ENCODE peak calls at places on chromosomes 16 and 17, in nine cellular contexts. One of them, this sample, is unnamed.

GRCh38 chr17:18185391-18185790 is 1.8 kb downstream of the ALKBH5 start:
- DNase-seq in endothelial cell: no peak
- DNase-seq in cardiac fibroblast: peak; percentile 42
- DNase-seq in BJ: no peak
- DNase-seq in psoas muscle: no peak
- DNase-seq in cardiac muscle cell: peak; percentile 56
- DNase-seq in AG04450: no peak
- DNase-seq in nephron progenitor cell: no peak
- DNase-seq in NB4: peak; percentile 34
- DNase-seq in this sample: no peak

GRCh38 chr16:57745768-57746167 is 10.2 kb downstream of the KATNB1 start:
- DNase-seq in nephron progenitor cell: no peak
- DNase-seq in BJ: no peak
- DNase-seq in NB4: no peak
- DNase-seq in cardiac muscle cell: no peak
- DNase-seq in endothelial cell: no peak
- DNase-seq in AG04450: no peak
- DNase-seq in psoas muscle: no peak
- DNase-seq in cardiac fibroblast: no peak
- DNase-seq in this sample: no peak

GRCh38 chr17:17141860-17142552 is 64.1 kb downstream of the PLD6 start:
- DNase-seq in BJ: no peak
- DNase-seq in endothelial cell: peak; percentile 78
- DNase-seq in NB4: peak; percentile 37
- DNase-seq in AG04450: no peak
- DNase-seq in cardiac muscle cell: peak; percentile 71
- DNase-seq in nephron progenitor cell: peak; percentile 70
- DNase-seq in psoas muscle: peak; percentile 77
- DNase-seq in cardiac fibroblast: peak; percentile 63
- DNase-seq in this sample: no peak

GRCh38 chr16:4660454-4661007 is 32.8 kb upstream of the NUDT16L1 start:
- DNase-seq in BJ: no peak
- DNase-seq in cardiac fibroblast: peak; percentile 66
- DNase-seq in AG04450: no peak
- DNase-seq in nephron progenitor cell: peak; percentile 58
- DNase-seq in psoas muscle: no peak
- DNase-seq in endothelial cell: no peak
- DNase-seq in NB4: no peak
- DNase-seq in cardiac muscle cell: peak; percentile 64
- DNase-seq in this sample: no peak

GRCh38 chr17:21677911-21678310 is 14.4 kb upstream of the KCNJ18 start:
- DNase-seq in NB4: no peak
- DNase-seq in psoas muscle: no peak
- DNase-seq in BJ: no peak
- DNase-seq in cardiac fibroblast: no peak
- DNase-seq in AG04450: no peak
- DNase-seq in nephron progenitor cell: no peak
- DNase-seq in endothelial cell: no peak
- DNase-seq in cardiac muscle cell: no peak
- DNase-seq in this sample: no peak

GRCh38 chr17:57747221-57748017 is 2.3 kb upstream of the CCDC182 start:
- DNase-seq in cardiac muscle cell: peak; percentile 78
- DNase-seq in cardiac fibroblast: peak; percentile 77
- DNase-seq in nephron progenitor cell: no peak
- DNase-seq in AG04450: peak; percentile 33
- DNase-seq in NB4: peak; percentile 80
- DNase-seq in BJ: peak; percentile 9
- DNase-seq in endothelial cell: peak; percentile 28
- DNase-seq in psoas muscle: no peak
- DNase-seq in this sample: no peak

GRCh38 chr17:60392845-60393702 is 1.1 kb upstream of the USP32 start:
- DNase-seq in endothelial cell: peak; percentile 5
- DNase-seq in cardiac fibroblast: peak; percentile 75
- DNase-seq in AG04450: no peak
- DNase-seq in BJ: no peak
- DNase-seq in cardiac muscle cell: peak; percentile 80
- DNase-seq in nephron progenitor cell: no peak
- DNase-seq in psoas muscle: no peak
- DNase-seq in NB4: peak; percentile 90
- DNase-seq in this sample: no peak

GRCh38 chr17:45243750-45244149 is 18.1 kb downstream of the SPATA32 start:
- DNase-seq in BJ: no peak
- DNase-seq in psoas muscle: no peak
- DNase-seq in AG04450: no peak
- DNase-seq in cardiac muscle cell: no peak
- DNase-seq in endothelial cell: no peak
- DNase-seq in cardiac fibroblast: no peak
- DNase-seq in NB4: no peak
- DNase-seq in nephron progenitor cell: no peak
- DNase-seq in this sample: no peak

GRCh38 chr17:62075308-62075815 is 10.3 kb upstream of the MED13 start:
- DNase-seq in psoas muscle: no peak
- DNase-seq in cardiac fibroblast: no peak
- DNase-seq in BJ: no peak
- DNase-seq in cardiac muscle cell: peak; percentile 32
- DNase-seq in AG04450: no peak
- DNase-seq in endothelial cell: no peak
- DNase-seq in nephron progenitor cell: no peak
- DNase-seq in NB4: no peak
- DNase-seq in this sample: no peak

GRCh38 chr16:26762596-26762995 is 304.1 kb upstream of the C16orf82 start:
- DNase-seq in cardiac muscle cell: no peak
- DNase-seq in NB4: no peak
- DNase-seq in nephron progenitor cell: peak; percentile 15
- DNase-seq in endothelial cell: no peak
- DNase-seq in BJ: no peak
- DNase-seq in AG04450: no peak
- DNase-seq in psoas muscle: no peak
- DNase-seq in cardiac fibroblast: no peak
- DNase-seq in this sample: no peak

GRCh38 chr17:8976638-8977037 is 11.1 kb upstream of the PIK3R5 start:
- DNase-seq in NB4: no peak
- DNase-seq in psoas muscle: no peak
- DNase-seq in nephron progenitor cell: no peak
- DNase-seq in BJ: no peak
- DNase-seq in AG04450: no peak
- DNase-seq in endothelial cell: no peak
- DNase-seq in cardiac fibroblast: no peak
- DNase-seq in cardiac muscle cell: no peak
- DNase-seq in this sample: no peak

GRCh38 chr17:1438593-1439083 is 17.4 kb downstream of the CRK start:
- DNase-seq in AG04450: peak; percentile 67
- DNase-seq in BJ: no peak
- DNase-seq in NB4: no peak
- DNase-seq in cardiac muscle cell: peak; percentile 55
- DNase-seq in nephron progenitor cell: no peak
- DNase-seq in cardiac fibroblast: peak; percentile 81
- DNase-seq in psoas muscle: no peak
- DNase-seq in endothelial cell: no peak
- DNase-seq in this sample: no peak

GRCh38 chr16:50263940-50264929 is 2.1 kb upstream of the ADCY7 start:
- DNase-seq in cardiac fibroblast: peak; percentile 53
- DNase-seq in cardiac muscle cell: peak; percentile 38
- DNase-seq in BJ: no peak
- DNase-seq in nephron progenitor cell: no peak
- DNase-seq in endothelial cell: no peak
- DNase-seq in NB4: peak; percentile 69
- DNase-seq in psoas muscle: no peak
- DNase-seq in AG04450: peak; percentile 8
- DNase-seq in this sample: no peak

GRCh38 chr17:78557598-78558039 is 19.6 kb downstream of the DNAH17 start:
- DNase-seq in AG04450: no peak
- DNase-seq in NB4: peak; percentile 45
- DNase-seq in endothelial cell: no peak
- DNase-seq in BJ: peak; percentile 26
- DNase-seq in nephron progenitor cell: no peak
- DNase-seq in psoas muscle: no peak
- DNase-seq in cardiac muscle cell: peak; percentile 60
- DNase-seq in cardiac fibroblast: peak; percentile 85
- DNase-seq in this sample: no peak

GRCh38 chr16:54208262-54208661 is 78.3 kb downstream of the IRX3 start:
- DNase-seq in AG04450: no peak
- DNase-seq in cardiac fibroblast: peak; percentile 33
- DNase-seq in endothelial cell: no peak
- DNase-seq in cardiac muscle cell: peak; percentile 79
- DNase-seq in psoas muscle: peak; percentile 61
- DNase-seq in BJ: no peak
- DNase-seq in nephron progenitor cell: no peak
- DNase-seq in NB4: no peak
- DNase-seq in this sample: no peak

GRCh38 chr17:15233022-15233805 is 31.9 kb downstream of the PMP22 start:
- DNase-seq in nephron progenitor cell: no peak
- DNase-seq in cardiac fibroblast: peak; percentile 73
- DNase-seq in BJ: no peak
- DNase-seq in NB4: peak; percentile 70
- DNase-seq in cardiac muscle cell: peak; percentile 42
- DNase-seq in endothelial cell: no peak
- DNase-seq in AG04450: no peak
- DNase-seq in psoas muscle: peak; percentile 50
- DNase-seq in this sample: no peak
- TF ChIP-seq CTCF in nephron progenitor cell: no peak
- TF ChIP-seq CTCF in cardiac fibroblast: peak; percentile 53
- TF ChIP-seq CTCF in BJ: peak; percentile 56
- TF ChIP-seq CTCF in NB4: peak; percentile 68
- TF ChIP-seq CTCF in cardiac muscle cell: peak; percentile 43
- TF ChIP-seq CTCF in endothelial cell: no peak
- TF ChIP-seq CTCF in AG04450: peak; percentile 46
- TF ChIP-seq CTCF in psoas muscle: peak; percentile 46
- TF ChIP-seq CTCF in this sample: no peak

GRCh38 chr16:23125277-23125676 is 24.0 kb downstream of the USP31 start:
- DNase-seq in endothelial cell: no peak
- DNase-seq in cardiac fibroblast: no peak
- DNase-seq in AG04450: no peak
- DNase-seq in BJ: no peak
- DNase-seq in NB4: no peak
- DNase-seq in psoas muscle: no peak
- DNase-seq in nephron progenitor cell: peak; percentile 30
- DNase-seq in cardiac muscle cell: no peak
- DNase-seq in this sample: no peak

GRCh38 chr16:23128056-23128455 is 21.2 kb downstream of the USP31 start:
- DNase-seq in cardiac muscle cell: no peak
- DNase-seq in BJ: no peak
- DNase-seq in AG04450: no peak
- DNase-seq in cardiac fibroblast: no peak
- DNase-seq in psoas muscle: no peak
- DNase-seq in NB4: no peak
- DNase-seq in nephron progenitor cell: no peak
- DNase-seq in endothelial cell: no peak
- DNase-seq in this sample: no peak

GRCh38 chr16:23122107-23122506 is 27.1 kb downstream of the USP31 start:
- DNase-seq in cardiac muscle cell: no peak
- DNase-seq in BJ: no peak
- DNase-seq in NB4: no peak
- DNase-seq in cardiac fibroblast: no peak
- DNase-seq in AG04450: no peak
- DNase-seq in endothelial cell: no peak
- DNase-seq in nephron progenitor cell: no peak
- DNase-seq in psoas muscle: no peak
- DNase-seq in this sample: no peak

GRCh38 chr16:23121024-23121423 is 28.2 kb downstream of the USP31 start:
- DNase-seq in nephron progenitor cell: no peak
- DNase-seq in endothelial cell: no peak
- DNase-seq in BJ: peak; percentile 17
- DNase-seq in AG04450: no peak
- DNase-seq in psoas muscle: no peak
- DNase-seq in cardiac fibroblast: no peak
- DNase-seq in cardiac muscle cell: no peak
- DNase-seq in NB4: no peak
- DNase-seq in this sample: no peak

GRCh38 chr16:23124315-23124714 is 24.9 kb downstream of the USP31 start:
- DNase-seq in cardiac muscle cell: peak; percentile 62
- DNase-seq in cardiac fibroblast: peak; percentile 92
- DNase-seq in AG04450: no peak
- DNase-seq in endothelial cell: no peak
- DNase-seq in nephron progenitor cell: no peak
- DNase-seq in BJ: no peak
- DNase-seq in psoas muscle: peak; percentile 73
- DNase-seq in NB4: no peak
- DNase-seq in this sample: no peak
- TF ChIP-seq CTCF in cardiac muscle cell: no peak
- TF ChIP-seq CTCF in cardiac fibroblast: no peak
- TF ChIP-seq CTCF in AG04450: no peak
- TF ChIP-seq CTCF in endothelial cell: no peak
- TF ChIP-seq CTCF in nephron progenitor cell: no peak
- TF ChIP-seq CTCF in BJ: no peak
- TF ChIP-seq CTCF in psoas muscle: no peak
- TF ChIP-seq CTCF in NB4: no peak
- TF ChIP-seq CTCF in this sample: no peak

GRCh38 chr17:14201595-14201994 is 35.1 kb downstream of the CDRT15 start:
- DNase-seq in BJ: no peak
- DNase-seq in NB4: no peak
- DNase-seq in cardiac fibroblast: no peak
- DNase-seq in endothelial cell: no peak
- DNase-seq in psoas muscle: no peak
- DNase-seq in AG04450: no peak
- DNase-seq in nephron progenitor cell: no peak
- DNase-seq in cardiac muscle cell: no peak
- DNase-seq in this sample: no peak

GRCh38 chr17:14204546-14204945 is 32.1 kb downstream of the CDRT15 start:
- DNase-seq in cardiac muscle cell: no peak
- DNase-seq in NB4: no peak
- DNase-seq in cardiac fibroblast: no peak
- DNase-seq in nephron progenitor cell: no peak
- DNase-seq in BJ: no peak
- DNase-seq in AG04450: no peak
- DNase-seq in endothelial cell: no peak
- DNase-seq in psoas muscle: no peak
- DNase-seq in this sample: no peak

GRCh38 chr17:14204084-14204483 is 32.6 kb downstream of the CDRT15 start:
- DNase-seq in NB4: no peak
- DNase-seq in cardiac fibroblast: no peak
- DNase-seq in nephron progenitor cell: no peak
- DNase-seq in endothelial cell: no peak
- DNase-seq in AG04450: no peak
- DNase-seq in psoas muscle: no peak
- DNase-seq in cardiac muscle cell: no peak
- DNase-seq in BJ: no peak
- DNase-seq in this sample: no peak

GRCh38 chr17:14202388-14203166 is 34.1 kb downstream of the CDRT15 start:
- DNase-seq in cardiac fibroblast: no peak
- DNase-seq in psoas muscle: no peak
- DNase-seq in BJ: no peak
- DNase-seq in NB4: no peak
- DNase-seq in endothelial cell: no peak
- DNase-seq in AG04450: no peak
- DNase-seq in nephron progenitor cell: no peak
- DNase-seq in cardiac muscle cell: no peak
- DNase-seq in this sample: no peak

GRCh38 chr17:14203392-14203791 is 33.3 kb downstream of the CDRT15 start:
- DNase-seq in cardiac muscle cell: no peak
- DNase-seq in cardiac fibroblast: peak; percentile 6
- DNase-seq in nephron progenitor cell: no peak
- DNase-seq in BJ: no peak
- DNase-seq in NB4: no peak
- DNase-seq in endothelial cell: no peak
- DNase-seq in AG04450: no peak
- DNase-seq in psoas muscle: no peak
- DNase-seq in this sample: no peak
- TF ChIP-seq CTCF in cardiac muscle cell: peak; percentile 39
- TF ChIP-seq CTCF in cardiac fibroblast: peak; percentile 27
- TF ChIP-seq CTCF in nephron progenitor cell: no peak
- TF ChIP-seq CTCF in BJ: peak; percentile 33
- TF ChIP-seq CTCF in NB4: no peak
- TF ChIP-seq CTCF in endothelial cell: no peak
- TF ChIP-seq CTCF in AG04450: peak; percentile 45
- TF ChIP-seq CTCF in psoas muscle: no peak
- TF ChIP-seq CTCF in this sample: peak; percentile 35

GRCh38 chr16:685967-686366 is 1.8 kb upstream of the JMJD8 start:
- DNase-seq in BJ: no peak
- DNase-seq in psoas muscle: no peak
- DNase-seq in AG04450: no peak
- DNase-seq in endothelial cell: peak; percentile 62
- DNase-seq in NB4: peak; percentile 56
- DNase-seq in cardiac fibroblast: peak; percentile 51
- DNase-seq in cardiac muscle cell: peak; percentile 43
- DNase-seq in nephron progenitor cell: peak; percentile 65
- DNase-seq in this sample: no peak
- TF ChIP-seq CTCF in BJ: peak; percentile 60
- TF ChIP-seq CTCF in psoas muscle: no peak
- TF ChIP-seq CTCF in AG04450: peak; percentile 36
- TF ChIP-seq CTCF in endothelial cell: peak; percentile 45
- TF ChIP-seq CTCF in NB4: peak; percentile 50
- TF ChIP-seq CTCF in cardiac fibroblast: peak; percentile 51
- TF ChIP-seq CTCF in cardiac muscle cell: peak; percentile 44
- TF ChIP-seq CTCF in nephron progenitor cell: peak; percentile 45
- TF ChIP-seq CTCF in this sample: peak; percentile 52

This sample was measured in progenitor cell of endocrine pancreas.